ENCODE peak calls at places on chromosome 12, in six cellular contexts. E is left ventricle myocardium superior; G is GM23338; N is RWPE1; O is stimulated activated CD4-positive, alpha-beta T cell treated with anti-CD3 and anti-CD28 coated beads, Interleukin-4, amount 100 ng/mL, for 48 hours; Q is ELR. I is an unnamed sample.

GRCh38 chr12:106791531-106791930 is 17.0 kb downstream of the RIC8B start:
- DNase-seq in Q (no peak), O (no peak), E (no peak), G (no peak), N (no peak), I (no peak)

GRCh38 chr12:4824415-4824814 is 85.3 kb upstream of the KCNA1 start:
- DNase-seq in E (no peak), N (peak), G (no peak), Q (peak), O (no peak), I (no peak)

GRCh38 chr12:131383741-131384543 is 326.9 kb upstream of the SFSWAP start:
- DNase-seq in O (no peak), N (no peak), E (no peak), G (no peak), Q (no peak), I (no peak)

GRCh38 chr12:82517027-82517426 is 158.7 kb downstream of the METTL25 start:
- DNase-seq in O (no peak), E (no peak), Q (peak), G (peak), N (no peak), I (no peak)

GRCh38 chr12:57944313-57945023 is 3.1 kb downstream of the ATP23 start:
- DNase-seq in O (no peak), Q (no peak), N (no peak), E (no peak), G (no peak), I (no peak)

GRCh38 chr12:130673036-130673705 is 42.9 kb downstream of the RIMBP2 start:
- DNase-seq in E (no peak), O (no peak), G (no peak), N (no peak), Q (no peak), I (no peak)

GRCh38 chr12:127943481-127944210 is 323.3 kb upstream of the TMEM132C start:
- DNase-seq in N (no peak), O (no peak), G (no peak), E (no peak), Q (peak), I (no peak)

GRCh38 chr12:571795-572531 is 91.3 kb downstream of the NINJ2 start:
- DNase-seq in O (no peak), E (peak), G (no peak), N (peak), Q (peak), I (no peak)

GRCh38 chr12:91804533-91804932 is 341.1 kb downstream of the BTG1 start:
- DNase-seq in G (no peak), E (no peak), N (no peak), Q (peak), O (no peak), I (no peak)

GRCh38 chr12:124422570-124423523 is 128.0 kb downstream of the RFLNA start:
- DNase-seq in E (peak), O (no peak), Q (peak), N (peak), G (no peak), I (no peak)

GRCh38 chr12:49187184-49187583 is 1.7 kb downstream of the TUBA1A start:
- DNase-seq in N (no peak), G (no peak), Q (peak), E (peak), O (no peak), I (peak)

GRCh38 chr12:125417446-125417845 is 352.2 kb downstream of the AACS start:
- DNase-seq in N (no peak), E (no peak), O (no peak), Q (no peak), G (no peak), I (no peak)

GRCh38 chr12:76879710-76880025 is 849 bp upstream of the CSRP2 start:
- DNase-seq in E (peak), N (no peak), O (no peak), G (no peak), Q (no peak), I (no peak)

GRCh38 chr12:130351331-130351730 is 13.6 kb downstream of the PIWIL1 start:
- DNase-seq in E (no peak), G (no peak), O (no peak), Q (no peak), N (peak), I (no peak)

GRCh38 chr12:7108928-7109920 is at the start of gene C1RL:
- DNase-seq in N (peak), O (peak), E (peak), G (peak), Q (peak), I (peak)

GRCh38 chr12:41619705-41620104 is 431.6 kb downstream of the PDZRN4 start:
- DNase-seq in G (peak), O (no peak), Q (no peak), N (no peak), E (no peak), I (no peak)

GRCh38 chr12:38586652-38587219 is 270.2 kb downstream of the ALG10B start:
- DNase-seq in Q (no peak), E (no peak), O (no peak), N (no peak), G (no peak), I (no peak)

GRCh38 chr12:80513211-80513610 is 69.2 kb downstream of the PTPRQ start:
- DNase-seq in N (no peak), Q (no peak), G (peak), O (no peak), E (no peak), I (no peak)

GRCh38 chr12:53224268-53224896 is 7.6 kb downstream of the RARG start:
- DNase-seq in Q (peak), E (no peak), N (peak), G (peak), O (no peak), I (no peak)

GRCh38 chr12:116687888-116688287 is 50.0 kb downstream of the SPRING1 start:
- DNase-seq in Q (peak), E (peak), O (peak), N (no peak), G (peak), I (peak)

GRCh38 chr12:104370989-104371870 is 67.7 kb downstream of the EID3 start:
- DNase-seq in G (peak), O (no peak), E (no peak), Q (peak), N (peak), I (no peak)

GRCh38 chr12:103517161-103517560 is 21.4 kb upstream of the C12orf42 start:
- DNase-seq in E (no peak), G (no peak), O (no peak), N (no peak), Q (no peak), I (no peak)

GRCh38 chr12:70448371-70448770 is 82.3 kb downstream of the KCNMB4 start:
- DNase-seq in N (no peak), G (no peak), Q (no peak), E (no peak), O (no peak), I (no peak)

GRCh38 chr12:118326971-118327370 is 45.7 kb downstream of the TAOK3 start:
- DNase-seq in G (no peak), O (no peak), N (no peak), Q (no peak), E (no peak), I (no peak)

GRCh38 chr12:12442548-12443071 is 85.7 kb downstream of the BORCS5 start:
- DNase-seq in O (no peak), E (no peak), G (no peak), Q (peak), N (peak), I (no peak)

GRCh38 chr12:104478396-104479140 is 21.8 kb downstream of the CHST11 start:
- DNase-seq in E (no peak), O (no peak), Q (no peak), G (no peak), N (no peak), I (peak)

GRCh38 chr12:43238281-43238680 is 313.7 kb downstream of the ADAMTS20 start:
- DNase-seq in G (no peak), Q (no peak), N (no peak), O (no peak), E (no peak), I (no peak)

GRCh38 chr12:4044101-4044500 is 170.9 kb upstream of the PARP11 start:
- DNase-seq in G (no peak), Q (no peak), O (no peak), E (no peak), N (no peak), I (no peak)

GRCh38 chr12:52182456-52182855 is 9.4 kb downstream of the KRT80 start:
- DNase-seq in E (no peak), G (no peak), N (no peak), Q (no peak), O (no peak), I (no peak)

GRCh38 chr12:67671419-67671818 is 22.9 kb downstream of the DYRK2 start:
- DNase-seq in N (no peak), G (no peak), O (no peak), E (no peak), Q (peak), I (no peak)

GRCh38 chr12:93572712-93573551 is 457 bp downstream of the SOCS2 start:
- DNase-seq in N (no peak), O (no peak), E (peak), G (peak), Q (peak), I (no peak)

GRCh38 chr12:27331927-27332324 is 710 bp upstream of the BMAL2 start:
- DNase-seq in N (no peak), Q (peak), E (no peak), G (no peak), O (no peak), I (no peak)

GRCh38 chr12:6378709-6379427 is 3.5 kb upstream of the SCNN1A start:
- DNase-seq in E (no peak), Q (no peak), O (no peak), G (no peak), N (no peak), I (no peak)

GRCh38 chr12:67765969-67766368 is 117.4 kb downstream of the DYRK2 start:
- DNase-seq in G (no peak), O (no peak), Q (no peak), N (no peak), E (no peak), I (no peak)

GRCh38 chr12:65663097-65663496 is 161.2 kb upstream of the HMGA2 start:
- DNase-seq in Q (no peak), O (no peak), G (no peak), E (no peak), N (no peak), I (no peak)

GRCh38 chr12:79451365-79451764 is 239.4 kb downstream of the PAWR start:
- DNase-seq in O (no peak), Q (no peak), N (no peak), E (no peak), G (no peak), I (no peak)

GRCh38 chr12:30959110-30959710 is 32.7 kb downstream of the TSPAN11 start:
- DNase-seq in E (no peak), O (no peak), Q (no peak), G (no peak), N (no peak), I (no peak)